ENCODE peak calls at places on chromosome 15, in four cellular contexts. P is activated CD4-positive, alpha-beta T cell treated with anti-CD3 and anti-CD28 coated beads, Interleukin-2, amount 10 ng/mL, durations not matched to agents 7 days and 5 days; K is NCI-H69; N is left colon. Z is an unnamed sample.

GRCh38 chr15:92449476-92449875 is 55.8 kb downstream of the ST8SIA2 start:
- DNase-seq in K (no peak), P (no peak), N (no peak), Z (no peak)

GRCh38 chr15:87935583-87935982 is 321.0 kb downstream of the NTRK3 start:
- DNase-seq in K (no peak), N (no peak), P (no peak), Z (no peak)

GRCh38 chr15:66503780-66504562 is 684 bp downstream of the RPL4 start:
- DNase-seq in P (no peak), K (no peak), N (no peak), Z (no peak)

GRCh38 chr15:35979608-35980007 is 433.6 kb upstream of the DPH6 start:
- DNase-seq in N (no peak), P (no peak), K (peak), Z (no peak)

GRCh38 chr15:96551722-96552121 is 221.2 kb downstream of the NR2F2 start:
- DNase-seq in P (no peak), N (no peak), K (no peak), Z (no peak)

GRCh38 chr15:38005949-38006800 is 71.7 kb downstream of the TMCO5A start:
- DNase-seq in K (no peak), N (no peak), P (no peak), Z (no peak)

GRCh38 chr15:34769711-34770110 is 14.9 kb upstream of the GJD2 start:
- DNase-seq in P (no peak), N (no peak), K (peak), Z (no peak)

GRCh38 chr15:42218953-42219596 is 11.0 kb upstream of the VPS39 start:
- DNase-seq in K (no peak), P (no peak), N (no peak), Z (no peak)

GRCh38 chr15:66702770-66703539 is 919 bp downstream of the SMAD6 start:
- DNase-seq in P (no peak), N (peak), K (peak), Z (peak)

GRCh38 chr15:64149424-64150235 is 1.9 kb upstream of the SNX22 start:
- DNase-seq in N (no peak), K (peak), P (peak), Z (peak)

GRCh38 chr15:36901012-36901411 is 199.3 kb downstream of the MEIS2 start:
- DNase-seq in N (no peak), P (no peak), K (no peak), Z (no peak)

GRCh38 chr15:60272623-60273022 is 125.2 kb downstream of the ANXA2 start:
- DNase-seq in N (no peak), K (no peak), P (no peak), Z (no peak)

GRCh38 chr15:85463976-85464375 is 83.6 kb downstream of the AKAP13 start:
- DNase-seq in P (no peak), K (no peak), N (no peak), Z (no peak)

GRCh38 chr15:93520206-93520605 is 431.2 kb upstream of the RGMA start:
- DNase-seq in K (no peak), P (no peak), N (no peak), Z (no peak)

GRCh38 chr15:93298901-93299300 is 209.9 kb upstream of the RGMA start:
- DNase-seq in P (no peak), K (no peak), N (no peak), Z (no peak)

GRCh38 chr15:90025461-90026033 is 24.4 kb downstream of the ZNF710 start:
- DNase-seq in N (no peak), P (no peak), K (no peak), Z (no peak)

GRCh38 chr15:27672537-27672936 is 426.6 kb downstream of the OCA2 start:
- DNase-seq in K (no peak), P (no peak), N (no peak), Z (no peak)

GRCh38 chr15:36075333-36075732 is 504.1 kb upstream of the CDIN1 start:
- DNase-seq in K (peak), P (no peak), N (no peak), Z (no peak)

Z was measured in activated CD8-positive, alpha-beta T cell treated with anti-CD3 and anti-CD28 coated beads, Interleukin-2, amount 10 ng/mL, durations not matched to agents 7 days and 5 days.